ENCODE peak calls at places on chromosomes 1 and 21, in six cellular contexts. K is heart left ventricle, M is GM12891, I is IMR-90, O is esophagus muscularis mucosa, T is body of pancreas. J is an unnamed sample.

GRCh38 chr1:168553680-168554553 is 10.1 kb upstream of the XCL2 start:
- DNase-seq in O (no peak), I (no peak), M (no peak), T (no peak), K (no peak), J (no peak)

GRCh38 chr1:155645648-155646047 is 35.6 kb downstream of the MSTO1 start:
- DNase-seq in K (no peak), I (no peak), T (no peak), M (no peak), O (no peak), J (no peak)

GRCh38 chr1:151763990-151764389 is 694 bp upstream of the MRPL9 start:
- DNase-seq in K (no peak), T (no peak), O (no peak), I (no peak), M (no peak), J (no peak)

GRCh38 chr1:169508432-169509338 is 22.9 kb upstream of the SLC19A2 start:
- DNase-seq in O (no peak), T (no peak), K (no peak), I (no peak), M (no peak), J (no peak)

GRCh38 chr1:42931108-42931539 is 27.5 kb downstream of the SLC2A1 start:
- DNase-seq in K (no peak), M (peak), I (peak), T (peak), O (no peak), J (no peak)

GRCh38 chr21:36964832-36965719 is 1.4 kb downstream of the HLCS start:
- DNase-seq in M (no peak), T (no peak), O (no peak), I (no peak), K (no peak), J (no peak)

GRCh38 chr1:24503870-24504523 is 1.4 kb downstream of the RCAN3 start:
- DNase-seq in M (no peak), K (no peak), I (no peak), T (no peak), O (no peak), J (no peak)

GRCh38 chr1:98046031-98046641 is 125.3 kb upstream of the DPYD start:
- DNase-seq in T (no peak), M (no peak), O (no peak), I (peak), K (no peak), J (no peak)

GRCh38 chr1:64136749-64137568 is 66.5 kb upstream of the UBE2U start:
- DNase-seq in T (peak), I (peak), O (peak), M (peak), K (peak), J (peak)

GRCh38 chr1:199780948-199781347 is 246.6 kb upstream of the NR5A2 start:
- DNase-seq in K (no peak), I (peak), T (no peak), O (no peak), M (no peak), J (no peak)

GRCh38 chr1:223216482-223217205 is 73.6 kb upstream of the TLR5 start:
- DNase-seq in K (no peak), I (no peak), T (no peak), M (no peak), O (no peak), J (no peak)

GRCh38 chr1:65688215-65688566 is 104.5 kb upstream of the PDE4B start:
- DNase-seq in M (no peak), O (no peak), T (no peak), I (no peak), K (no peak), J (no peak)

GRCh38 chr21:17612023-17612564 is 607 bp downstream of the BTG3 start:
- DNase-seq in K (peak), O (no peak), I (peak), M (no peak), T (peak), J (peak)

GRCh38 chr1:12480748-12481362 is 137.2 kb downstream of the DHRS3 start:
- DNase-seq in T (no peak), K (no peak), O (no peak), M (no peak), I (peak), J (no peak)

GRCh38 chr1:41225495-41225894 is 16.6 kb downstream of the SCMH1 start:
- DNase-seq in T (no peak), K (no peak), M (no peak), I (no peak), O (no peak), J (no peak)

GRCh38 chr1:160778976-160779375 is 17.0 kb upstream of the LY9 start:
- DNase-seq in I (no peak), O (peak), M (no peak), T (no peak), K (no peak), J (no peak)

GRCh38 chr1:147389532-147390184 is 147.2 kb downstream of the CHD1L start:
- DNase-seq in I (peak), K (no peak), M (peak), O (no peak), T (peak), J (no peak)

GRCh38 chr1:36908096-36908495 is 126.2 kb downstream of the GRIK3 start:
- DNase-seq in M (no peak), T (no peak), O (peak), I (no peak), K (no peak), J (no peak)

GRCh38 chr1:101025680-101026393 is at the start of gene DPH5:
- DNase-seq in I (peak), K (peak), T (peak), M (peak), O (peak), J (peak)
- TF ChIP-seq POLR2A in I (peak), K (no peak), T (peak), M (peak), O (peak), J (no peak)

DNA sequence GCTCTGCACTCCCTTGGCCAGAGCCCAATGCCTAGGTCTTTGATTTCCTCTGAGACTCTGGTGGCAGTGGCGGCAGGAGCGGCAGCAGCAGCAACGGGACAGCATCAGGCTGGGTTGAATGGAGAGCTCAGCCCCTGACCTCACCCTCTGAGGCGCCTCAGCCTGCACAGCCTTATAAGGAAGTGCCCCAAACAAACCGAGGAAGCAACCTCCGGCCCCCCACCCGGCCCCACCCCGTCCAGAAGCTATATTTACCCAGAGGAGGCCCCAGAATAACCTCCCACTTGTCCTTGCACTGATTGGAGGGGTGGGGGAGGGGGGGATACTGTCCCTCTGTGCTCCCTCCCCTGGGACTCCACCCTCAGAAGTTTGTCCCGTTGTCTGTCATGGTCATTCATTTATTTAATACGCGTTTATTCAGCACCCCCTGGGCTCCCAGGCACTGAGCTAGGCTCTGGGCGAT is 12.2 kb downstream of the NES start:
- DNase-seq in T (peak), K (peak), O (no peak), I (no peak), M (peak), J (no peak)
- TF ChIP-seq POLR2A in T (no peak), K (no peak), O (no peak), I (no peak), M (peak), J (no peak)

GRCh38 chr1:146001734-146002133 is 5.4 kb upstream of the TXNIP start:
- DNase-seq in M (no peak), K (no peak), T (no peak), I (no peak), O (no peak), J (no peak)

GRCh38 chr1:145997156-145998023 is 1.0 kb upstream of the TXNIP start:
- DNase-seq in O (no peak), I (no peak), M (peak), K (peak), T (peak), J (peak)

GRCh38 chr1:145995964-145996432 is 381 bp downstream of the TXNIP start:
- DNase-seq in T (no peak), I (no peak), M (no peak), O (no peak), K (peak), J (peak)

GRCh38 chr1:145996433-145997155 is at the start of gene TXNIP:
- DNase-seq in K (peak), I (peak), O (peak), T (peak), M (peak), J (peak)

GRCh38 chr1:145999321-146000024 is 3.1 kb upstream of the TXNIP start:
- DNase-seq in I (no peak), M (no peak), T (peak), K (no peak), O (no peak), J (peak)
- TF ChIP-seq POLR2A in I (no peak), M (no peak), T (peak), K (no peak), O (no peak), J (no peak)

DNA sequence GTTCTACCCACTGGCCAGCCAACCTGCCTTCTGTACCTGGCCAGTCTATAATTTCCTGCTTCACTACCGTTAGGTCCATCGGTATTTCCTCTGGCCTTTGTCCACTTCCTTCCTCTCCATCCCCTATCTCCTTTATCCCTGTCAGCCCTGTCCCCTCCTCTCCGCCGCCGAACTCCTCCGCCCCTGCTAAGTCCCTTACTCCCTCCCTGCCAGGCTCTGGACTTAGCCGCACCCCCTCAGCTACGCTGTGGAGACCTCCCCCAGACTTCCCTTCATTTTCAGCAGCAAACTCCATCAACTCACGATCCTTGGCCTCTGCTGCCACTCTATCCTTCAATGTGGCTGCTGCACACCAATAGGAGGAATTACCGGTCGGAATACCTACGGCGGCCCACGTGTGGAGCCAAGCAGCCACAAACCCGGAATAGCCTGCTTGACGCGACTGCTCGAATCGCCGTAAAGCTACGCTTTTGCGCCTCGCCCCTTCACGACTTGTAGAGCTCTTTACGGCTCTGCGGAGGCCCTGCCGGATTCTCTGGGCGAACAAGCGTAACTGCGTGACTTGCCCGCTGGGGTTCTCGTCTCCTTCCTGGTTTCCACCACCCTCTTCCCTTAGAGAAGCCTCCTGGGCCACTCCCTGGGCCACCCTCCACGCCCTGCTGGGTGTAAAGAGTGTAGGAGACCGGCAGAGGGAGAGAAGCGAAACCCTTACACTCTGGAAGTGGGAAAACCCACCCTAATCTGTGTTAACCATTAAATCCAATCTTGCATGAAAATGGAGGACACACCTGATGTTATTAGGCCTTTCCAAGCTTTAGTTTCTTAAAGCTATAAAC is at the start of gene ZNHIT6:
- DNase-seq in I (peak), K (peak), T (peak), M (peak), O (peak), J (peak)
- TF ChIP-seq POLR2A in I (peak), K (no peak), T (peak), M (peak), O (no peak), J (no peak)

GRCh38 chr1:203287109-203287893 is 18.0 kb upstream of the BTG2 start:
- DNase-seq in I (no peak), K (peak), M (peak), T (peak), O (no peak), J (peak)
- TF ChIP-seq POLR2A in I (no peak), K (no peak), M (peak), T (peak), O (peak), J (no peak)